ENCODE peak calls at places on chromosomes 3 and 15, in five cellular contexts. I is GM04504; L is cardiac muscle cell; U is CD4-positive, alpha-beta memory T cell; K is WTC11. A is an unnamed sample.

GRCh38 chr3:187998611-187999010 is 155.3 kb upstream of the LPP start:
- DNase-seq in K (no peak), U (no peak), L (no peak), I (no peak), A (no peak)

GRCh38 chr15:72155021-72155621 is 36.9 kb downstream of the SENP8 start:
- DNase-seq in U (no peak), K (no peak), I (no peak), L (peak), A (no peak)

GRCh38 chr15:66815322-66815721 is 113.3 kb downstream of the SMAD6 start:
- DNase-seq in I (peak), U (no peak), K (no peak), L (no peak), A (no peak)

GRCh38 chr15:73954188-73955145 is 28.2 kb downstream of the LOXL1 start:
- DNase-seq in I (no peak), U (no peak), K (no peak), L (no peak), A (no peak)

GRCh38 chr3:105938101-105938500 is 69.3 kb upstream of the CBLB start:
- DNase-seq in L (no peak), I (peak), U (no peak), K (no peak), A (no peak)

GRCh38 chr15:78304487-78305413 is 5.3 kb upstream of the SKIC8 start:
- DNase-seq in K (no peak), I (no peak), L (no peak), U (no peak), A (no peak)

GRCh38 chr3:71702131-71703024 is 22.8 kb downstream of the EIF4E3 start:
- DNase-seq in U (peak), I (no peak), K (no peak), L (no peak), A (no peak)

GRCh38 chr3:192514081-192514753 is 213.1 kb downstream of the FGF12 start:
- DNase-seq in I (no peak), K (peak), U (no peak), L (peak), A (no peak)

GRCh38 chr15:48828906-48829305 is 18.0 kb upstream of the CEP152 start:
- DNase-seq in L (no peak), K (no peak), U (no peak), I (no peak), A (no peak)